ENCODE peak calls at places on chromosomes 4 and X, in nine cellular contexts. One of them, this sample, is unnamed.

GRCh38 chr4:26871611-26872010 is 11.0 kb downstream of the STIM2 start:
- DNase-seq in suprapubic skin: no peak
- DNase-seq in neural progenitor cell: peak; percentile 53
- DNase-seq in left ventricle myocardium inferior: no peak
- DNase-seq in IMR-90: peak; percentile 31
- DNase-seq in A673: peak; percentile 90
- DNase-seq in neuronal stem cell: no peak
- DNase-seq in lung: no peak
- DNase-seq in psoas muscle: no peak
- DNase-seq in this sample: no peak

GRCh38 chr4:74534121-74534520 is 89.2 kb downstream of the AREG start:
- DNase-seq in suprapubic skin: no peak
- DNase-seq in neural progenitor cell: no peak
- DNase-seq in left ventricle myocardium inferior: no peak
- DNase-seq in IMR-90: no peak
- DNase-seq in A673: no peak
- DNase-seq in neuronal stem cell: no peak
- DNase-seq in lung: no peak
- DNase-seq in psoas muscle: no peak
- DNase-seq in this sample: no peak

GRCh38 chr4:46441116-46441859 is 51.4 kb upstream of the GABRA2 start:
- DNase-seq in suprapubic skin: no peak
- DNase-seq in neural progenitor cell: no peak
- DNase-seq in left ventricle myocardium inferior: no peak
- DNase-seq in IMR-90: peak; percentile 94
- DNase-seq in A673: no peak
- DNase-seq in neuronal stem cell: no peak
- DNase-seq in lung: no peak
- DNase-seq in psoas muscle: no peak
- DNase-seq in this sample: no peak

GRCh38 chr4:168999836-169000235 is 10.2 kb downstream of the CBR4 start:
- DNase-seq in suprapubic skin: no peak
- DNase-seq in neural progenitor cell: no peak
- DNase-seq in left ventricle myocardium inferior: no peak
- DNase-seq in IMR-90: no peak
- DNase-seq in A673: no peak
- DNase-seq in neuronal stem cell: no peak
- DNase-seq in lung: no peak
- DNase-seq in psoas muscle: no peak
- DNase-seq in this sample: no peak

GRCh38 chrX:112753116-112753515 is 73.4 kb upstream of the LHFPL1 start:
- DNase-seq in suprapubic skin: no peak
- DNase-seq in neural progenitor cell: no peak
- DNase-seq in left ventricle myocardium inferior: no peak
- DNase-seq in IMR-90: no peak
- DNase-seq in A673: no peak
- DNase-seq in neuronal stem cell: no peak
- DNase-seq in lung: no peak
- DNase-seq in psoas muscle: no peak
- DNase-seq in this sample: no peak

GRCh38 chr4:166198041-166198440 is 325.0 kb downstream of the TLL1 start:
- DNase-seq in suprapubic skin: no peak
- DNase-seq in neural progenitor cell: no peak
- DNase-seq in left ventricle myocardium inferior: no peak
- DNase-seq in IMR-90: no peak
- DNase-seq in A673: no peak
- DNase-seq in neuronal stem cell: no peak
- DNase-seq in lung: no peak
- DNase-seq in psoas muscle: no peak
- DNase-seq in this sample: no peak

GRCh38 chr4:3215733-3216132 is 33.2 kb upstream of the MSANTD1 start:
- DNase-seq in suprapubic skin: peak; percentile 13
- DNase-seq in neural progenitor cell: no peak
- DNase-seq in left ventricle myocardium inferior: no peak
- DNase-seq in IMR-90: no peak
- DNase-seq in A673: no peak
- DNase-seq in neuronal stem cell: no peak
- DNase-seq in lung: no peak
- DNase-seq in psoas muscle: peak; percentile 6
- DNase-seq in this sample: no peak

GRCh38 chr4:87011340-87012034 is 76.7 kb downstream of the AFF1 start:
- DNase-seq in suprapubic skin: no peak
- DNase-seq in neural progenitor cell: no peak
- DNase-seq in left ventricle myocardium inferior: no peak
- DNase-seq in IMR-90: peak; percentile 89
- DNase-seq in A673: peak; percentile 67
- DNase-seq in neuronal stem cell: no peak
- DNase-seq in lung: no peak
- DNase-seq in psoas muscle: no peak
- DNase-seq in this sample: no peak

GRCh38 chrX:133337250-133337649 is 78.0 kb downstream of the GPC4 start:
- DNase-seq in suprapubic skin: no peak
- DNase-seq in neural progenitor cell: no peak
- DNase-seq in left ventricle myocardium inferior: no peak
- DNase-seq in IMR-90: no peak
- DNase-seq in A673: peak; percentile 40
- DNase-seq in neuronal stem cell: no peak
- DNase-seq in lung: no peak
- DNase-seq in psoas muscle: no peak
- DNase-seq in this sample: peak; percentile 86

GRCh38 chr4:104475652-104476051 is 19.0 kb downstream of the CXXC4 start:
- DNase-seq in suprapubic skin: no peak
- DNase-seq in neural progenitor cell: peak; percentile 94
- DNase-seq in left ventricle myocardium inferior: no peak
- DNase-seq in IMR-90: no peak
- DNase-seq in A673: no peak
- DNase-seq in neuronal stem cell: peak; percentile 76
- DNase-seq in lung: no peak
- DNase-seq in psoas muscle: no peak
- DNase-seq in this sample: no peak

GRCh38 chr4:99808260-99808857 is 8.3 kb upstream of the DAPP1 start:
- DNase-seq in suprapubic skin: no peak
- DNase-seq in neural progenitor cell: peak; percentile 76
- DNase-seq in left ventricle myocardium inferior: peak; percentile 48
- DNase-seq in IMR-90: peak; percentile 21
- DNase-seq in A673: peak; percentile 62
- DNase-seq in neuronal stem cell: peak; percentile 50
- DNase-seq in lung: peak; percentile 68
- DNase-seq in psoas muscle: peak; percentile 71
- DNase-seq in this sample: peak; percentile 73

GRCh38 chr4:97013309-97014106 is 1129.8 kb downstream of the STPG2 start:
- DNase-seq in suprapubic skin: no peak
- DNase-seq in neural progenitor cell: no peak
- DNase-seq in left ventricle myocardium inferior: no peak
- DNase-seq in IMR-90: no peak
- DNase-seq in A673: no peak
- DNase-seq in neuronal stem cell: no peak
- DNase-seq in lung: no peak
- DNase-seq in psoas muscle: no peak
- DNase-seq in this sample: no peak

GRCh38 chrX:68929332-68930150 is 100.7 kb downstream of the EFNB1 start:
- DNase-seq in suprapubic skin: no peak
- DNase-seq in neural progenitor cell: no peak
- DNase-seq in left ventricle myocardium inferior: peak; percentile 19
- DNase-seq in IMR-90: peak; percentile 85
- DNase-seq in A673: peak; percentile 19
- DNase-seq in neuronal stem cell: no peak
- DNase-seq in lung: no peak
- DNase-seq in psoas muscle: peak; percentile 69
- DNase-seq in this sample: no peak

GRCh38 chr4:183747931-183748664 is 89.0 kb downstream of the TRAPPC11 start:
- DNase-seq in suprapubic skin: no peak
- DNase-seq in neural progenitor cell: no peak
- DNase-seq in left ventricle myocardium inferior: no peak
- DNase-seq in IMR-90: peak; percentile 8
- DNase-seq in A673: peak; percentile 66
- DNase-seq in neuronal stem cell: no peak
- DNase-seq in lung: peak; percentile 13
- DNase-seq in psoas muscle: no peak
- DNase-seq in this sample: no peak

GRCh38 chrX:72621619-72622485 is 49.2 kb upstream of the HDAC8 start:
- DNase-seq in suprapubic skin: no peak
- DNase-seq in neural progenitor cell: no peak
- DNase-seq in left ventricle myocardium inferior: no peak
- DNase-seq in IMR-90: peak; percentile 61
- DNase-seq in A673: no peak
- DNase-seq in neuronal stem cell: no peak
- DNase-seq in lung: no peak
- DNase-seq in psoas muscle: no peak
- DNase-seq in this sample: no peak

GRCh38 chr4:103303011-103303410 is 104.9 kb upstream of the CENPE start:
- DNase-seq in suprapubic skin: no peak
- DNase-seq in neural progenitor cell: no peak
- DNase-seq in left ventricle myocardium inferior: no peak
- DNase-seq in IMR-90: no peak
- DNase-seq in A673: no peak
- DNase-seq in neuronal stem cell: no peak
- DNase-seq in lung: no peak
- DNase-seq in psoas muscle: no peak
- DNase-seq in this sample: no peak

GRCh38 chrX:39905475-39905889 is 192.3 kb downstream of the BCOR start:
- DNase-seq in suprapubic skin: no peak
- DNase-seq in neural progenitor cell: no peak
- DNase-seq in left ventricle myocardium inferior: no peak
- DNase-seq in IMR-90: peak; percentile 19
- DNase-seq in A673: no peak
- DNase-seq in neuronal stem cell: no peak
- DNase-seq in lung: no peak
- DNase-seq in psoas muscle: no peak
- DNase-seq in this sample: peak; percentile 49
- H3K4me1 ChIP-seq in suprapubic skin: peaks cover 12% of the 10 kb centered on the region
- H3K4me1 ChIP-seq in neural progenitor cell: peaks cover 20% of the 10 kb centered on the region
- H3K4me1 ChIP-seq in left ventricle myocardium inferior: peaks cover 19% of the 10 kb centered on the region
- H3K4me1 ChIP-seq in IMR-90: peaks cover 20% of the 10 kb centered on the region
- H3K4me1 ChIP-seq in A673: peaks cover 18% of the 10 kb centered on the region
- H3K4me1 ChIP-seq in neuronal stem cell: peaks cover 31% of the 10 kb centered on the region
- H3K4me1 ChIP-seq in lung: no peaks in the 10 kb centered on the region
- H3K4me1 ChIP-seq in psoas muscle: peaks cover 2% of the 10 kb centered on the region
- H3K4me1 ChIP-seq in this sample: no peaks in the 10 kb centered on the region

DNA sequence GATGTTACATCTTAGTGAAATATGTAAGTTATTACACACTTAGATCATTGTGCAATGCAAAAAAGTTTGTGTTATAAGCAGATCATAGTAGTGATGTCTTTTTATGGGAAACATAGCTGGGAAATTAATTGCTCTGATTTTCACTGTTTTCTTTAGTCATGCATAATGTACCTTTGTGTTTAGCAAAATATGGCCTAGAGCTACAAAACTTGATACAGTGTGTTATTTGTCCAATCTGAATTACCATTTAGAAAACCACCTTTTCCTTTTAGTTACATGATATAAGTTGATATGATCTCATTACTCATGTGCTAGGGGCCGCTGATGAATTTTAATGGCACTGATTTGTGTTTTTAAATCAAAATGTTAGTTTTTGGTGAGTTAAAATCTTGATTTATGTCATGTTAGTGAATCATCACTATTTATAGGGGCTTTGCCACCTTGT is 2.0 kb downstream of the BMPR1B start:
- DNase-seq in suprapubic skin: no peak
- DNase-seq in neural progenitor cell: no peak
- DNase-seq in left ventricle myocardium inferior: no peak
- DNase-seq in IMR-90: no peak
- DNase-seq in A673: no peak
- DNase-seq in neuronal stem cell: no peak
- DNase-seq in lung: no peak
- DNase-seq in psoas muscle: no peak
- DNase-seq in this sample: no peak
- H3K27me3 ChIP-seq in suprapubic skin: peaks cover 25% of the 10 kb centered on the region
- H3K27me3 ChIP-seq in neural progenitor cell: peaks cover 82% of the 10 kb centered on the region
- H3K27me3 ChIP-seq in left ventricle myocardium inferior: peaks cover 73% of the 10 kb centered on the region
- H3K27me3 ChIP-seq in IMR-90: peaks cover 27% of the 10 kb centered on the region
- H3K27me3 ChIP-seq in A673: no peaks in the 10 kb centered on the region
- H3K27me3 ChIP-seq in neuronal stem cell: peaks cover 11% of the 10 kb centered on the region
- H3K27me3 ChIP-seq in lung: peaks cover 3% of the 10 kb centered on the region
- H3K27me3 ChIP-seq in psoas muscle: peaks cover 21% of the 10 kb centered on the region
- H3K27me3 ChIP-seq in this sample: no peaks in the 10 kb centered on the region

GRCh38 chrX:1444896-1445480 is 7.7 kb downstream of the ASMTL start:
- DNase-seq in suprapubic skin: peak; percentile 40
- DNase-seq in neural progenitor cell: no peak
- DNase-seq in left ventricle myocardium inferior: no peak
- DNase-seq in IMR-90: no peak
- DNase-seq in A673: no peak
- DNase-seq in neuronal stem cell: no peak
- DNase-seq in lung: no peak
- DNase-seq in psoas muscle: no peak
- DNase-seq in this sample: no peak

GRCh38 chrX:1440506-1440905 is 12.2 kb downstream of the ASMTL start:
- DNase-seq in suprapubic skin: peak; percentile 9
- DNase-seq in neural progenitor cell: no peak
- DNase-seq in left ventricle myocardium inferior: no peak
- DNase-seq in IMR-90: no peak
- DNase-seq in A673: no peak
- DNase-seq in neuronal stem cell: no peak
- DNase-seq in lung: no peak
- DNase-seq in psoas muscle: no peak
- DNase-seq in this sample: no peak

GRCh38 chrX:1443496-1444075 is 9.1 kb downstream of the ASMTL start:
- DNase-seq in suprapubic skin: peak; percentile 55
- DNase-seq in neural progenitor cell: no peak
- DNase-seq in left ventricle myocardium inferior: no peak
- DNase-seq in IMR-90: no peak
- DNase-seq in A673: no peak
- DNase-seq in neuronal stem cell: no peak
- DNase-seq in lung: no peak
- DNase-seq in psoas muscle: no peak
- DNase-seq in this sample: no peak

GRCh38 chrX:1442016-1442665 is 10.6 kb downstream of the ASMTL start:
- DNase-seq in suprapubic skin: peak; percentile 22
- DNase-seq in neural progenitor cell: no peak
- DNase-seq in left ventricle myocardium inferior: no peak
- DNase-seq in IMR-90: no peak
- DNase-seq in A673: no peak
- DNase-seq in neuronal stem cell: no peak
- DNase-seq in lung: no peak
- DNase-seq in psoas muscle: no peak
- DNase-seq in this sample: peak; percentile 44

GRCh38 chrX:1442724-1443367 is 9.9 kb downstream of the ASMTL start:
- DNase-seq in suprapubic skin: peak; percentile 39
- DNase-seq in neural progenitor cell: no peak
- DNase-seq in left ventricle myocardium inferior: no peak
- DNase-seq in IMR-90: no peak
- DNase-seq in A673: no peak
- DNase-seq in neuronal stem cell: no peak
- DNase-seq in lung: no peak
- DNase-seq in psoas muscle: no peak
- DNase-seq in this sample: no peak
- H3K9me3 ChIP-seq in suprapubic skin: no peaks in the 10 kb centered on the region
- H3K9me3 ChIP-seq in neural progenitor cell: peaks cover 2% of the 10 kb centered on the region
- H3K9me3 ChIP-seq in left ventricle myocardium inferior: peaks cover 12% of the 10 kb centered on the region
- H3K9me3 ChIP-seq in IMR-90: peaks cover 7% of the 10 kb centered on the region
- H3K9me3 ChIP-seq in A673: no peaks in the 10 kb centered on the region
- H3K9me3 ChIP-seq in neuronal stem cell: peaks cover 14% of the 10 kb centered on the region
- H3K9me3 ChIP-seq in lung: peaks cover 6% of the 10 kb centered on the region
- H3K9me3 ChIP-seq in psoas muscle: no peaks in the 10 kb centered on the region
- H3K9me3 ChIP-seq in this sample: no peaks in the 10 kb centered on the region

DNA sequence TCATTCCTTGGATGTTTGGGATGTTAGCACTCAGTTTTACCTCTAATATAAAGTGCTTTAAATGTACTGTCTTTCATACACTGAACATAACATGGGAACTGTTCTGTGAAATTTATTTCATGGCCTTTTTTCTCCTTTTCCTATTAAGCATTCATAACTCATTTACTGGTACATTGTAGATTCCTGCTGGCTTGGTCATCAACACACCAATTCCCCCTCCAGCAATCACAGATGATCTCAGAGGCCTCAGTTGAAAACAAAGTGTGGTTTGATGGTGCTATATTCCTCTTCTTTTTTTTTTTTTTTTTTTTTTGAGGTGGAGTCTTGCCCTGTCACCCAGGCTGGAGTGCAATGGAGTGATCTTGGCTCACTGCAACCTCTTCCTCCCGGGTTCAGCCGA is 61.9 kb upstream of the FAM47B start:
- DNase-seq in suprapubic skin: no peak
- DNase-seq in neural progenitor cell: no peak
- DNase-seq in left ventricle myocardium inferior: no peak
- DNase-seq in IMR-90: peak; percentile 74
- DNase-seq in A673: no peak
- DNase-seq in neuronal stem cell: no peak
- DNase-seq in lung: no peak
- DNase-seq in psoas muscle: no peak
- DNase-seq in this sample: no peak
- H3K4me1 ChIP-seq in suprapubic skin: no peaks in the 10 kb centered on the region
- H3K4me1 ChIP-seq in neural progenitor cell: no peaks in the 10 kb centered on the region
- H3K4me1 ChIP-seq in left ventricle myocardium inferior: no peaks in the 10 kb centered on the region
- H3K4me1 ChIP-seq in IMR-90: peaks cover 5% of the 10 kb centered on the region
- H3K4me1 ChIP-seq in A673: peaks cover 8% of the 10 kb centered on the region
- H3K4me1 ChIP-seq in neuronal stem cell: no peaks in the 10 kb centered on the region
- H3K4me1 ChIP-seq in lung: no peaks in the 10 kb centered on the region
- H3K4me1 ChIP-seq in psoas muscle: peaks cover 5% of the 10 kb centered on the region
- H3K4me1 ChIP-seq in this sample: no peaks in the 10 kb centered on the region

This sample was measured in pancreas.